ENCODE peak calls at places on chromosomes 12 and 14, in ten cellular contexts. A is foreskin fibroblast; H is bronchial epithelial cell; W is fibroblast of the conjunctiva; M is HCT116; B is pancreas; V is NAMALWA; E is stimulated activated CD8-positive, alpha-beta memory T cell treated with anti-CD3 and anti-CD28 coated beads, Interleukin-7, amount 100 ng/mL, for 1 hour; N is activated naive CD4-positive, alpha-beta T cell treated with anti-CD3 and anti-CD28 coated beads, Interleukin-2, amount 10 ng/mL, durations not matched to agents 7 days and 5 days; Z is HuH-7.5. G is an unnamed sample.

GRCh38 chr14:22819191-22819988 is 4.2 kb upstream of the SLC7A7 start:
- DNase-seq in B (peak; percentile 70), N (no peak), V (peak; percentile 58), H (no peak), E (no peak), A (no peak), W (peak; percentile 85), Z (no peak), M (no peak), G (peak; percentile 89)

GRCh38 chr12:104356231-104357115 is 52.9 kb downstream of the EID3 start:
- DNase-seq in H (no peak), W (no peak), E (no peak), B (no peak), V (no peak), A (no peak), Z (no peak), N (no peak), M (no peak), G (no peak)

GRCh38 chr12:54601841-54602240 is 13.4 kb upstream of the PPP1R1A start:
- DNase-seq in E (no peak), H (peak; percentile 33), N (no peak), A (peak; percentile 15), B (no peak), Z (no peak), W (no peak), M (no peak), V (peak; percentile 34), G (peak; percentile 40)

GRCh38 chr14:98622208-98623051 is 649.6 kb downstream of the BCL11B start:
- DNase-seq in E (no peak), W (no peak), N (no peak), V (no peak), H (peak; percentile 30), Z (no peak), B (no peak), M (no peak), A (no peak), G (no peak)

GRCh38 chr12:19130224-19131019 is 889 bp downstream of the PLEKHA5 start:
- DNase-seq in A (no peak), H (no peak), B (peak; percentile 76), M (no peak), N (peak; percentile 30), V (no peak), Z (peak; percentile 52), E (no peak), W (no peak), G (peak; percentile 42)

GRCh38 chr14:35877276-35877675 is 51.1 kb downstream of the BRMS1L start:
- DNase-seq in W (no peak), M (no peak), N (no peak), Z (no peak), V (no peak), H (peak; percentile 78), B (no peak), E (no peak), A (no peak), G (no peak)

GRCh38 chr14:26401170-26401968 is 196.5 kb downstream of the NOVA1 start:
- DNase-seq in B (no peak), H (no peak), Z (peak; percentile 34), V (no peak), E (no peak), M (no peak), N (no peak), A (no peak), W (no peak), G (no peak)

GRCh38 chr12:108832730-108833354 is 24.5 kb downstream of the SSH1 start:
- DNase-seq in Z (no peak), B (no peak), N (no peak), A (peak; percentile 83), E (no peak), V (no peak), W (peak; percentile 81), H (peak; percentile 92), M (no peak), G (peak; percentile 31)

GRCh38 chr12:11500222-11500860 is 105.0 kb upstream of the PRB2 start:
- DNase-seq in V (no peak), Z (peak; percentile 60), H (peak; percentile 48), N (peak; percentile 90), M (no peak), B (peak; percentile 96), W (peak; percentile 21), A (peak; percentile 25), E (peak; percentile 65), G (peak; percentile 46)

GRCh38 chr14:71471604-71472003 is 460.6 kb upstream of the RGS6 start:
- DNase-seq in N (no peak), V (no peak), M (no peak), B (no peak), A (no peak), H (no peak), Z (no peak), E (no peak), W (no peak), G (no peak)

G was measured in SJCRH30.